ENCODE peak calls at places on chromosomes 2 and 18, in six cellular contexts. Y, K, T, S, O and X are unnamed samples.

GRCh38 chr2:138948070-138948539 is 167.9 kb upstream of the NXPH2 start:
- DNase-seq in T (no peak), Y (peak; percentile 8), S (no peak), K (no peak), O (peak; percentile 99), X (peak; percentile 19)

GRCh38 chr18:1559563-1559962 is 654.9 kb downstream of the ADCYAP1 start:
- DNase-seq in K (no peak), T (no peak), S (no peak), O (no peak), Y (no peak), X (no peak)

GRCh38 chr2:38371235-38371634 is 5.8 kb downstream of the ATL2 start:
- DNase-seq in Y (no peak), O (no peak), T (no peak), K (no peak), S (no peak), X (no peak)

GRCh38 chr2:32864761-32865160 is 82.0 kb upstream of the LTBP1 start:
- DNase-seq in Y (no peak), O (peak; percentile 90), T (no peak), S (no peak), K (no peak), X (peak; percentile 51)

GRCh38 chr18:48934708-48935432 is 15.9 kb downstream of the SMAD7 start:
- DNase-seq in Y (peak; percentile 66), K (no peak), S (no peak), O (no peak), T (no peak), X (no peak)

GRCh38 chr2:236333417-236334121 is 69.4 kb upstream of the ASB18 start:
- DNase-seq in O (no peak), T (no peak), S (no peak), K (no peak), Y (no peak), X (no peak)

GRCh38 chr18:906416-907170 is 1.9 kb downstream of the ADCYAP1 start:
- DNase-seq in S (no peak), Y (peak; percentile 27), T (no peak), K (no peak), O (no peak), X (peak; percentile 15)

GRCh38 chr2:11446733-11447248 is 19.2 kb downstream of the E2F6 start:
- DNase-seq in Y (peak; percentile 42), O (peak; percentile 40), T (peak; percentile 10), K (peak; percentile 63), S (peak; percentile 40), X (peak; percentile 73)

GRCh38 chr2:73063909-73064875 is 7.3 kb downstream of the SFXN5 start:
- DNase-seq in Y (no peak), K (peak; percentile 32), O (peak; percentile 90), S (no peak), T (no peak), X (peak; percentile 72)

GRCh38 chr2:62724886-62725711 is 19.6 kb downstream of the EHBP1 start:
- DNase-seq in Y (no peak), K (no peak), O (no peak), S (peak; percentile 9), T (peak; percentile 10), X (no peak)

GRCh38 chr2:171919453-171919852 is 2.8 kb upstream of the HAT1 start:
- DNase-seq in K (no peak), T (no peak), Y (no peak), O (no peak), S (no peak), X (no peak)

GRCh38 chr2:181319291-181319690 is 137.9 kb upstream of the ITGA4 start:
- DNase-seq in O (no peak), T (no peak), K (no peak), S (no peak), Y (no peak), X (peak; percentile 19)

GRCh38 chr18:54767094-54767493 is 61.2 kb upstream of the RAB27B start:
- DNase-seq in T (no peak), K (no peak), Y (no peak), S (no peak), O (no peak), X (no peak)

GRCh38 chr18:36366994-36367839 is 69.7 kb downstream of the FHOD3 start:
- DNase-seq in K (no peak), O (no peak), S (no peak), Y (no peak), T (no peak), X (no peak)

GRCh38 chr2:145593991-145594702 is 1074.2 kb upstream of the ZEB2 start:
- DNase-seq in Y (no peak), S (no peak), T (no peak), O (peak; percentile 90), K (no peak), X (peak; percentile 57)

GRCh38 chr2:229417906-229418305 is 146.8 kb upstream of the PID1 start:
- DNase-seq in T (no peak), K (no peak), Y (no peak), S (no peak), O (no peak), X (no peak)

GRCh38 chr2:110125292-110125691 is 9.7 kb upstream of the MALL start:
- DNase-seq in S (no peak), Y (no peak), T (no peak), K (no peak), O (peak; percentile 85), X (peak; percentile 28)

GRCh38 chr2:238969857-238970256 is 122.0 kb downstream of the TWIST2 start:
- DNase-seq in S (no peak), Y (no peak), T (no peak), K (peak; percentile 52), O (no peak), X (no peak)